ENCODE peak calls at places on chromosomes 6 and 20, in four cellular contexts. G is retina; X is GDM1; H is activated CD4-positive, alpha-beta T cell treated with anti-CD3 and anti-CD28 coated beads for 36 hours. T is an unnamed sample.

GRCh38 chr6:56732517-56732916 is 89.8 kb upstream of the DST start:
- DNase-seq in H (no peak), X (no peak), G (no peak), T (no peak)

GRCh38 chr6:106739387-106739786 is 110.0 kb downstream of the QRSL1 start:
- DNase-seq in X (no peak), H (no peak), G (no peak), T (no peak)

GRCh38 chr6:107115695-107116327 is 496 bp upstream of the BEND3 start:
- DNase-seq in X (no peak), G (peak), H (peak), T (peak)

GRCh38 chr6:76771076-76771634 is 692.1 kb downstream of the HTR1B start:
- DNase-seq in X (no peak), G (no peak), H (no peak), T (no peak)

GRCh38 chr6:1686117-1687098 is 76.7 kb downstream of the FOXC1 start:
- DNase-seq in H (no peak), X (no peak), G (no peak), T (peak)

GRCh38 chr6:106085984-106086832 is at the start of gene PRDM1:
- DNase-seq in X (peak), H (peak), G (peak), T (peak)

GRCh38 chr6:52049252-52050050 is 38.0 kb downstream of the PKHD1 start:
- DNase-seq in H (peak), X (no peak), G (peak), T (peak)

GRCh38 chr20:57881466-57882405 is 171.9 kb upstream of the PMEPA1 start:
- DNase-seq in X (no peak), G (no peak), H (no peak), T (no peak)

GRCh38 chr6:145247677-145248419 is 487.5 kb downstream of the EPM2A start:
- DNase-seq in G (no peak), X (no peak), H (no peak), T (no peak)

GRCh38 chr6:474454-475185 is 83.1 kb downstream of the IRF4 start:
- DNase-seq in G (peak), X (peak), H (peak), T (peak)

GRCh38 chr20:5675103-5676091 is 74.8 kb upstream of the SHLD1 start:
- DNase-seq in X (no peak), H (no peak), G (no peak), T (peak)

GRCh38 chr6:159842035-159842434 is 42.0 kb downstream of the PNLDC1 start:
- DNase-seq in X (no peak), H (no peak), G (no peak), T (no peak)

GRCh38 chr6:26331809-26332226 is 33.2 kb upstream of the BTN3A2 start:
- DNase-seq in X (no peak), G (peak), H (peak), T (no peak)

GRCh38 chr6:13485923-13486557 is 1.4 kb downstream of the GFOD1 start:
- DNase-seq in G (peak), X (no peak), H (peak), T (peak)

GRCh38 chr20:18001131-18001921 is 32.5 kb downstream of the MGME1 start:
- DNase-seq in G (no peak), H (no peak), X (no peak), T (no peak)

GRCh38 chr6:38262609-38263008 is 377.1 kb downstream of the BTBD9 start:
- DNase-seq in G (no peak), H (no peak), X (no peak), T (no peak)

GRCh38 chr6:157768304-157768703 is 54.7 kb upstream of the SNX9 start:
- DNase-seq in G (no peak), X (peak), H (peak), T (peak)